ENCODE peak calls at places on chromosome 9, in five cellular contexts. F, Y, Z, E and A are unnamed samples.

GRCh38 chr9:2526071-2526862 is 95.3 kb upstream of the VLDLR start:
- DNase-seq in F (no peak), Y (no peak), Z (peak), E (no peak), A (no peak)

GRCh38 chr9:110027624-110028023 is 180.3 kb downstream of the C9orf152 start:
- DNase-seq in F (no peak), Y (no peak), Z (peak), E (no peak), A (peak)

GRCh38 chr9:12784461-12785250 is 9.8 kb downstream of the LURAP1L start:
- DNase-seq in F (no peak), Y (no peak), Z (peak), E (peak), A (peak)

GRCh38 chr9:5626727-5627634 is 1.9 kb upstream of the RIC1 start:
- DNase-seq in F (no peak), Y (no peak), Z (peak), E (peak), A (peak)

GRCh38 chr9:70100362-70100761 is 56.7 kb downstream of the MAMDC2 start:
- DNase-seq in F (no peak), Y (no peak), Z (peak), E (no peak), A (peak)

GRCh38 chr9:6893350-6894131 is 135.8 kb downstream of the KDM4C start:
- DNase-seq in F (no peak), Y (no peak), Z (no peak), E (no peak), A (no peak)

GRCh38 chr9:96305171-96305570 is 3.2 kb upstream of the HSD17B3 start:
- DNase-seq in F (peak), Y (no peak), Z (no peak), E (peak), A (peak)

GRCh38 chr9:110671849-110672248 is 3.3 kb downstream of the MUSK start:
- DNase-seq in F (no peak), Y (no peak), Z (no peak), E (no peak), A (no peak)

GRCh38 chr9:133528887-133529262 is 4.1 kb upstream of the MYMK start:
- DNase-seq in F (no peak), Y (no peak), Z (no peak), E (no peak), A (no peak)

GRCh38 chr9:4356306-4356705 is 56.4 kb upstream of the GLIS3 start:
- DNase-seq in F (no peak), Y (no peak), Z (no peak), E (no peak), A (no peak)

GRCh38 chr9:89054865-89055495 is 63.7 kb downstream of the S1PR3 start:
- DNase-seq in F (no peak), Y (no peak), Z (no peak), E (no peak), A (no peak)

GRCh38 chr9:38092200-38092524 is 23.1 kb upstream of the SHB start:
- DNase-seq in F (no peak), Y (no peak), Z (no peak), E (no peak), A (no peak)

GRCh38 chr9:18386091-18386490 is 87.9 kb upstream of the ADAMTSL1 start:
- DNase-seq in F (no peak), Y (no peak), Z (no peak), E (no peak), A (no peak)

GRCh38 chr9:35001285-35001677 is 11.7 kb downstream of the DNAJB5 start:
- DNase-seq in F (no peak), Y (no peak), Z (no peak), E (no peak), A (no peak)

GRCh38 chr9:221989-222776 is 7.5 kb downstream of the DOCK8 start:
- DNase-seq in F (no peak), Y (no peak), Z (no peak), E (peak), A (no peak)

GRCh38 chr9:99264070-99264469 is 42.0 kb downstream of the SEC61B start:
- DNase-seq in F (peak), Y (no peak), Z (no peak), E (peak), A (no peak)

GRCh38 chr9:110579763-110580255 is 268 bp upstream of the SVEP1 start:
- DNase-seq in F (peak), Y (no peak), Z (peak), E (peak), A (peak)

GRCh38 chr9:128246471-128246870 is 29.3 kb downstream of the GOLGA2 start:
- DNase-seq in F (no peak), Y (no peak), Z (no peak), E (no peak), A (no peak)
- H3K4ac ChIP-seq in F (no peak), Y (no peak), Z (peak), E (no peak), A (peak)

GRCh38 chr9:106059886-106060285 is 365.5 kb downstream of the TMEM38B start:
- DNase-seq in F (no peak), Y (no peak), Z (no peak), E (no peak), A (no peak)
- H3K4ac ChIP-seq in F (no peak), Y (no peak), Z (no peak), E (no peak), A (no peak)

DNA sequence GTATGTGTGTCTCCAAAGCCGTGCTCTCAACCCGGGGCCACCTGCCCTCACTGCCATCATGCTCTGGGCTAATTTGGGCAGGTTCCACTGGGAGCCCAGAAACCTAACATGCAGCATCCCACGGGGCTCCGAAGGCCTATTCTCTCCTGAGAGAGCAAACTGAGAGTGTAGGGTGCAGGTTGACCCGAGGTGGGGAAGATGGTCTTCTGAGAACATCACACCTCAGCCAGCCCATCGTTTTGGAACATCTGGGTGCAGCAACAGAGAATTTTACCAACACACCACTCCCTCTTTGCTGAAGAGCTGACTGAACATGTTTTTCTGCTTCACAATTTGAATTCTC is 294.6 kb upstream of the TUT7 start:
- DNase-seq in F (no peak), Y (no peak), Z (no peak), E (no peak), A (no peak)
- H3K4ac ChIP-seq in F (no peak), Y (no peak), Z (no peak), E (no peak), A (no peak)

DNA sequence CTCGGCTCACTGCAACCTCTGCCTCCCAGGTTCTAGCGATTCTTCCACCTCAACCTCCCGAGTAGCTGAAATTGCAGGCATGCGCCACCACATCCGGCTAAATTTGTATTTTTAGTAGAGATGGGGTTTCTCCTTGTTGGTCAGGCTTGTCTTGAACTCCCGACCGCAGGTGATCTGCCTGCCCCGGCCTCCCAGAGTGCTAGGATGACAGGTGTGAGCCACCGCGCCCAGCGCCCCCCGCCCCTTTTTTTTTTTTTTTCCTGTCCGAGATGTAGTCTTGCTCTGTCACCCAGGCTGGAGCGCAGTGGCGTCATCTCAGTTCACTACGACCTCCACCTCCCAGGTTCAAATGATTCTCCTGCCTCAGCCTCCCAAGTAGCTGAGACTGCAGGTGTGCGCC is 6.6 kb downstream of the ATP6V1G1 start:
- DNase-seq in F (no peak), Y (no peak), Z (no peak), E (no peak), A (no peak)
- H3K4ac ChIP-seq in F (no peak), Y (no peak), Z (peak), E (no peak), A (no peak)

GRCh38 chr9:137172907-137173794 is 1.3 kb upstream of the TMEM210 start:
- DNase-seq in F (no peak), Y (no peak), Z (no peak), E (no peak), A (no peak)
- H3K4ac ChIP-seq in F (no peak), Y (no peak), Z (no peak), E (no peak), A (no peak)

GRCh38 chr9:1276474-1276873 is 226.3 kb downstream of the DMRT2 start:
- DNase-seq in F (no peak), Y (no peak), Z (peak), E (peak), A (no peak)
- H3K4ac ChIP-seq in F (no peak), Y (no peak), Z (no peak), E (no peak), A (no peak)

GRCh38 chr9:137159105-137160053 is 10.5 kb downstream of the LRRC26 start:
- DNase-seq in F (no peak), Y (no peak), Z (no peak), E (no peak), A (no peak)

GRCh38 chr9:137160054-137160425 is 9.8 kb downstream of the LRRC26 start:
- DNase-seq in F (no peak), Y (no peak), Z (no peak), E (no peak), A (no peak)

GRCh38 chr9:137158625-137159024 is 11.2 kb downstream of the LRRC26 start:
- DNase-seq in F (no peak), Y (no peak), Z (no peak), E (no peak), A (no peak)

GRCh38 chr9:137157618-137158502 is 12.0 kb downstream of the LRRC26 start:
- DNase-seq in F (no peak), Y (no peak), Z (no peak), E (no peak), A (no peak)

DNA sequence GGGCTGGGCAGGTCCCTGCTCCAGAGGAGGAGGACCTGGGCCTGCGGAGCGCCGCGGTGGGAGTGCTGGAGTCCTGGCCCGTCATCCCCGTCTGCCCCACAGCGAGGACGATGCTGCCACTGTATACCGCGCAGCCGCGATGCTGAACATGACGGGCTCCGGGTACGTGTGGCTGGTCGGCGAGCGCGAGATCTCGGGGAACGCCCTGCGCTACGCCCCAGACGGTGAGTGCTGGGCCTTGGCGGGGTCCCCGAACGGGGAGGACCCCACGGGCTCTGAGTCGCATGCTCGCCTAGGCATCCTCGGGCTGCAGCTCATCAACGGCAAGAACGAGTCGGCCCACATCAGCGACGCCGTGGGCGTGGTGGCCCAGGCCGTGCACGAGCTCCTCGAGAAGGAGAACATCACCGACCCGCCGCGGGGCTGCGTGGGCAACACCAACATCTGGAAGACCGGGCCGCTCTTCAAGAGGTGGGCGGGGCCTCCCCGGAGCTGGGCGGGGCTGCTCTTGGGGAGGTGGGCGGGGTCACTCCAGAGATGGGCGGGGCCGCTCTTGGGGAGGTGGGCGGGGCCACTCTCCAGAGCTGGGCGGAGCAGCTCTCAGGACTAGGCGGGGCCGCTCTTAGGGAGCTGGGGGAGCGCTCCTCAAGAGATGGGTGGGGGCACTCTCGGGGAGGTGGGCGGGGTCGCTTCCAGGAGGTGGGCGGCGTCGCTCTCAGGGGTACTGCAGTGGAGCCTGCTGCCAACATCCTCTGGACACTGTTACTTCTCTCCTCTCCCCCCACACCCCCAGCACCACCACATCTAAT is 13.1 kb downstream of the LRRC26 start:
- DNase-seq in F (peak), Y (no peak), Z (peak), E (peak), A (peak)
- H3K4ac ChIP-seq in F (no peak), Y (no peak), Z (no peak), E (no peak), A (no peak)

DNA sequence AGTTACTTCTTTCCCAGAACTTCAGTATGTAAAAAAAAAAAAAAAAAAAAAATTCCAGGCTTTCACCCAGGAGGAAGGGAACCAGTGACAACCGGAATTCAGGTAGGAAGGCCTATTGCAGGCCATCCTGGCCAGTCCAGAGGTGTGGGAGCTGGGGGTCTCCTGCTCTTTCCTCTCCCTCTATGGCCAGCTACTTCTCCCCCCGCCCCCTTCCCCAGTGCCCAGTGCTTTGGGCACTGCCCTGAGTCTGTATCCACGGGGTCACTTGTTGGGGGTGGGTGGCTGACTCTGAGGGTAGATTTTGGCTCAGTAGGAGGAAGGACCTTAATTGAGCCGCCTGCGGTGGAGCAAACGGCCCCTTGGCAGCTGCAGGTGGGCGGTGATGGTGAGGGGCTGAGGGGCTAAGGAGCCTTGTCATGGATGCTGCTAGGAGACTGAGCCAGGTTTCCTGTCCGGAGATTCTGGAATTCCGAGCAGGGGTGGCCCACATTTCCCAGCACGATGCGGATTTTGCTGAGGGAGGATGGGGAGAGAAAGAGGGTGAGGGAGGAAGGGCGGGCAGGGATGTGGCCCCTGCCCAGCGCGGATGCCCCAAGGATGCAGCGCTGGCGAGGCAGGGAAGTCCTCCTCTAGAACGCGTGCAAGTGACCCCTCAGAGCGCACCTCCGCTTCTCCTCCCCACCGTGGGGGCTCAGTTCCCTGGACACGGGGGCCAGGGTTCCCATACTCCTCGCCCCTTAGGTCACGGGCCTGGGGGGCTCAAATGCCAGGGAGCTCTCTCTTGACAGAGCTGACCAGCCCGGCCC is 1.3 kb upstream of the PHF2 start:
- DNase-seq in F (no peak), Y (no peak), Z (no peak), E (peak), A (no peak)
- H3K4ac ChIP-seq in F (no peak), Y (peak), Z (peak), E (no peak), A (peak)